ENCODE peak calls at places on chromosomes 11 and 22, in nine cellular contexts. One of them, this sample, is unnamed.

GRCh38 chr11:70636659-70637058 is 238.3 kb downstream of the CTTN start:
- DNase-seq in lung: no peak
- DNase-seq in AG04450: no peak
- DNase-seq in naive thymus-derived CD4-positive, alpha-beta T cell: no peak
- DNase-seq in OCI-LY7: no peak
- DNase-seq in mesendoderm: no peak
- DNase-seq in HL-60: no peak
- DNase-seq in mammary epithelial cell: no peak
- DNase-seq in small intestine: no peak
- DNase-seq in this sample: no peak

GRCh38 chr22:48045369-48045768 is 1282.9 kb downstream of the TBC1D22A start:
- DNase-seq in HL-60: no peak
- DNase-seq in naive thymus-derived CD4-positive, alpha-beta T cell: no peak
- DNase-seq in mesendoderm: no peak
- DNase-seq in mammary epithelial cell: no peak
- DNase-seq in small intestine: no peak
- DNase-seq in AG04450: no peak
- DNase-seq in OCI-LY7: peak; percentile 76
- DNase-seq in lung: no peak
- DNase-seq in this sample: peak; percentile 66

GRCh38 chr11:26719289-26719688 is 2.6 kb downstream of the SLC5A12 start:
- DNase-seq in OCI-LY7: no peak
- DNase-seq in mesendoderm: peak; percentile 54
- DNase-seq in small intestine: no peak
- DNase-seq in HL-60: no peak
- DNase-seq in mammary epithelial cell: no peak
- DNase-seq in lung: no peak
- DNase-seq in AG04450: no peak
- DNase-seq in naive thymus-derived CD4-positive, alpha-beta T cell: no peak
- DNase-seq in this sample: no peak

GRCh38 chr11:132463941-132464340 is 1068.4 kb downstream of the OPCML start:
- DNase-seq in mesendoderm: no peak
- DNase-seq in small intestine: no peak
- DNase-seq in mammary epithelial cell: no peak
- DNase-seq in OCI-LY7: no peak
- DNase-seq in naive thymus-derived CD4-positive, alpha-beta T cell: no peak
- DNase-seq in HL-60: no peak
- DNase-seq in lung: no peak
- DNase-seq in AG04450: no peak
- DNase-seq in this sample: no peak

GRCh38 chr11:71209181-71209580 is 43.2 kb downstream of the SHANK2 start:
- DNase-seq in mesendoderm: no peak
- DNase-seq in HL-60: no peak
- DNase-seq in lung: no peak
- DNase-seq in mammary epithelial cell: no peak
- DNase-seq in naive thymus-derived CD4-positive, alpha-beta T cell: no peak
- DNase-seq in OCI-LY7: no peak
- DNase-seq in small intestine: no peak
- DNase-seq in AG04450: no peak
- DNase-seq in this sample: no peak

GRCh38 chr11:94650756-94651155 is 83.6 kb downstream of the PIWIL4 start:
- DNase-seq in lung: no peak
- DNase-seq in small intestine: no peak
- DNase-seq in naive thymus-derived CD4-positive, alpha-beta T cell: no peak
- DNase-seq in mesendoderm: peak; percentile 71
- DNase-seq in AG04450: peak; percentile 44
- DNase-seq in HL-60: peak; percentile 65
- DNase-seq in mammary epithelial cell: no peak
- DNase-seq in OCI-LY7: no peak
- DNase-seq in this sample: peak; percentile 64

GRCh38 chr22:38923463-38924196 is 33.8 kb upstream of the APOBEC3A start:
- DNase-seq in AG04450: peak; percentile 64
- DNase-seq in lung: peak; percentile 77
- DNase-seq in OCI-LY7: no peak
- DNase-seq in HL-60: no peak
- DNase-seq in mammary epithelial cell: peak; percentile 83
- DNase-seq in small intestine: peak; percentile 72
- DNase-seq in naive thymus-derived CD4-positive, alpha-beta T cell: no peak
- DNase-seq in mesendoderm: peak; percentile 23
- DNase-seq in this sample: no peak

GRCh38 chr22:40196628-40197027 is 18.9 kb downstream of the TNRC6B start:
- DNase-seq in mesendoderm: no peak
- DNase-seq in naive thymus-derived CD4-positive, alpha-beta T cell: no peak
- DNase-seq in HL-60: no peak
- DNase-seq in AG04450: peak; percentile 86
- DNase-seq in small intestine: no peak
- DNase-seq in mammary epithelial cell: peak; percentile 92
- DNase-seq in OCI-LY7: no peak
- DNase-seq in lung: no peak
- DNase-seq in this sample: no peak

GRCh38 chr11:45844822-45845573 is 2.3 kb upstream of the CRY2 start:
- DNase-seq in mesendoderm: no peak
- DNase-seq in lung: no peak
- DNase-seq in naive thymus-derived CD4-positive, alpha-beta T cell: no peak
- DNase-seq in AG04450: no peak
- DNase-seq in OCI-LY7: no peak
- DNase-seq in mammary epithelial cell: no peak
- DNase-seq in HL-60: no peak
- DNase-seq in small intestine: no peak
- DNase-seq in this sample: no peak

GRCh38 chr11:45839204-45839603 is 8.1 kb upstream of the CRY2 start:
- DNase-seq in AG04450: no peak
- DNase-seq in HL-60: no peak
- DNase-seq in mammary epithelial cell: no peak
- DNase-seq in naive thymus-derived CD4-positive, alpha-beta T cell: no peak
- DNase-seq in lung: no peak
- DNase-seq in OCI-LY7: no peak
- DNase-seq in mesendoderm: no peak
- DNase-seq in small intestine: no peak
- DNase-seq in this sample: no peak

GRCh38 chr11:45846974-45847907 is at the start of gene CRY2:
- DNase-seq in HL-60: peak; percentile 99
- DNase-seq in lung: peak; percentile 99
- DNase-seq in small intestine: peak; percentile 98
- DNase-seq in AG04450: peak; percentile 97
- DNase-seq in mesendoderm: peak; percentile 99
- DNase-seq in mammary epithelial cell: peak; percentile 97
- DNase-seq in OCI-LY7: peak; percentile 99
- DNase-seq in naive thymus-derived CD4-positive, alpha-beta T cell: peak; percentile 96
- DNase-seq in this sample: peak; percentile 100

GRCh38 chr11:45846174-45846675 is 1.1 kb upstream of the CRY2 start:
- DNase-seq in small intestine: no peak
- DNase-seq in HL-60: no peak
- DNase-seq in mammary epithelial cell: no peak
- DNase-seq in OCI-LY7: no peak
- DNase-seq in mesendoderm: no peak
- DNase-seq in lung: no peak
- DNase-seq in naive thymus-derived CD4-positive, alpha-beta T cell: no peak
- DNase-seq in AG04450: no peak
- DNase-seq in this sample: no peak

DNA sequence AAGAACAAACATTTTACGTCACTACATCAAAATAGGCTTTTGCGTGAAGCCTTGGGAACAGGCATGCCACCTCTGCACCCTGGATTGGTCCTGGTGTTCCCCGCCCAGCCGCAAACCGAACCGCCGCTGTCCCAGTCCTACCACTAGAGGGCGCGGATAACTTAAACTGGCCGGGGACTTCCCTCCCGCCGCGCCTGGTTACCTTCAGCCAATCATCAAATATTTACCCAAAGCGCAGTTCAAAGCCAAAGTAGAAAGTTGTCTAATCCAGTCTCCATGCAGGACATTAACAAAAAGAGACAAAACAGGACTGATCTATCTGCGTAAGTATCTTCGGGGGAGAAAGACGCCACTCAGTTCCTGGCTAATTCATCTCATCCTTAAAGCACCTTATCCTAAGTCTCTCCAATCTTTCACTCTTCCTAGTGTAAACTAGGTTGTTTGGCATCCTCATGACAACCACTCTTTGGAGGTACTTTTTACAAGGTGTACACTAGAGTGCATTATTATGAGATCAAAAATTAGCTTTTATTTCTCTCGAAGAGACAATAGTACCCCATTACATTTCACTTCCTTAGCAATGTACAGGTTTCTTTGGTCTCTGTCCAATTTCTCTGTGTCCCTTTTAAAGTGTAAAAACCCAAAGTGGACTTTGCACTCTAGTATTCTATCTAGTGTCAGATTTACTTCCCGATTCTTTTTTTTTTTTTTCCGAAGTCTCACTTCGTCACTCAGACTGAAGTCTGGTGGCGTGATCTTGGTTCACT is 3.9 kb upstream of the CRY2 start:
- DNase-seq in small intestine: peak; percentile 95
- DNase-seq in naive thymus-derived CD4-positive, alpha-beta T cell: peak; percentile 93
- DNase-seq in AG04450: peak; percentile 68
- DNase-seq in lung: peak; percentile 91
- DNase-seq in mesendoderm: peak; percentile 93
- DNase-seq in mammary epithelial cell: peak; percentile 81
- DNase-seq in HL-60: peak; percentile 80
- DNase-seq in OCI-LY7: peak; percentile 89
- DNase-seq in this sample: peak; percentile 98
- H3K27ac ChIP-seq in small intestine: peak overlapping the region; percentile 92
- H3K27ac ChIP-seq in naive thymus-derived CD4-positive, alpha-beta T cell: peak overlapping the region; percentile 66
- H3K27ac ChIP-seq in AG04450: no peak overlapping the region
- H3K27ac ChIP-seq in lung: no peak overlapping the region
- H3K27ac ChIP-seq in mesendoderm: no peak overlapping the region
- H3K27ac ChIP-seq in mammary epithelial cell: peak overlapping the region; percentile 69
- H3K27ac ChIP-seq in HL-60: peak overlapping the region; percentile 39
- H3K27ac ChIP-seq in OCI-LY7: no peak overlapping the region
- H3K27ac ChIP-seq in this sample: peak overlapping the region; percentile 75

GRCh38 chr11:3802016-3802790 is 4.8 kb upstream of the NUP98 start:
- DNase-seq in OCI-LY7: no peak
- DNase-seq in AG04450: no peak
- DNase-seq in naive thymus-derived CD4-positive, alpha-beta T cell: no peak
- DNase-seq in small intestine: peak; percentile 61
- DNase-seq in mammary epithelial cell: no peak
- DNase-seq in mesendoderm: no peak
- DNase-seq in HL-60: no peak
- DNase-seq in lung: no peak
- DNase-seq in this sample: no peak
- H3K27ac ChIP-seq in OCI-LY7: no peak overlapping the region
- H3K27ac ChIP-seq in AG04450: peak overlapping the region; percentile 31
- H3K27ac ChIP-seq in naive thymus-derived CD4-positive, alpha-beta T cell: no peak overlapping the region
- H3K27ac ChIP-seq in small intestine: no peak overlapping the region
- H3K27ac ChIP-seq in mammary epithelial cell: no peak overlapping the region
- H3K27ac ChIP-seq in mesendoderm: no peak overlapping the region
- H3K27ac ChIP-seq in HL-60: no peak overlapping the region
- H3K27ac ChIP-seq in lung: no peak overlapping the region
- H3K27ac ChIP-seq in this sample: no peak overlapping the region

GRCh38 chr11:3797329-3798090 is at the start of gene NUP98:
- DNase-seq in lung: peak; percentile 100
- DNase-seq in naive thymus-derived CD4-positive, alpha-beta T cell: peak; percentile 100
- DNase-seq in HL-60: peak; percentile 100
- DNase-seq in mammary epithelial cell: peak; percentile 100
- DNase-seq in small intestine: peak; percentile 100
- DNase-seq in mesendoderm: peak; percentile 100
- DNase-seq in OCI-LY7: peak; percentile 100
- DNase-seq in AG04450: peak; percentile 100
- DNase-seq in this sample: peak; percentile 100

GRCh38 chr11:3796346-3796745 is 1.0 kb downstream of the NUP98 start:
- DNase-seq in AG04450: no peak
- DNase-seq in OCI-LY7: peak; percentile 14
- DNase-seq in HL-60: no peak
- DNase-seq in small intestine: peak; percentile 32
- DNase-seq in lung: no peak
- DNase-seq in naive thymus-derived CD4-positive, alpha-beta T cell: peak; percentile 20
- DNase-seq in mammary epithelial cell: no peak
- DNase-seq in mesendoderm: no peak
- DNase-seq in this sample: no peak

GRCh38 chr11:3795131-3796092 is 1.9 kb downstream of the NUP98 start:
- DNase-seq in AG04450: no peak
- DNase-seq in OCI-LY7: no peak
- DNase-seq in naive thymus-derived CD4-positive, alpha-beta T cell: no peak
- DNase-seq in small intestine: no peak
- DNase-seq in mammary epithelial cell: no peak
- DNase-seq in HL-60: no peak
- DNase-seq in lung: no peak
- DNase-seq in mesendoderm: no peak
- DNase-seq in this sample: no peak

GRCh38 chr11:3799143-3799542 is 1.8 kb upstream of the NUP98 start:
- DNase-seq in OCI-LY7: no peak
- DNase-seq in small intestine: no peak
- DNase-seq in mesendoderm: no peak
- DNase-seq in lung: no peak
- DNase-seq in AG04450: no peak
- DNase-seq in naive thymus-derived CD4-positive, alpha-beta T cell: no peak
- DNase-seq in HL-60: no peak
- DNase-seq in mammary epithelial cell: no peak
- DNase-seq in this sample: no peak

GRCh38 chr11:3796796-3797328 is 492 bp downstream of the NUP98 start:
- DNase-seq in small intestine: peak; percentile 12
- DNase-seq in HL-60: no peak
- DNase-seq in naive thymus-derived CD4-positive, alpha-beta T cell: no peak
- DNase-seq in OCI-LY7: no peak
- DNase-seq in mammary epithelial cell: no peak
- DNase-seq in lung: peak; percentile 58
- DNase-seq in AG04450: no peak
- DNase-seq in mesendoderm: no peak
- DNase-seq in this sample: no peak
- H3K27ac ChIP-seq in small intestine: peak overlapping the region; percentile 95
- H3K27ac ChIP-seq in HL-60: peak overlapping the region; percentile 95
- H3K27ac ChIP-seq in naive thymus-derived CD4-positive, alpha-beta T cell: peak overlapping the region; percentile 99
- H3K27ac ChIP-seq in OCI-LY7: peak overlapping the region; percentile 55
- H3K27ac ChIP-seq in mammary epithelial cell: peak overlapping the region; percentile 90
- H3K27ac ChIP-seq in lung: peak overlapping the region; percentile 98
- H3K27ac ChIP-seq in AG04450: peak overlapping the region; percentile 93
- H3K27ac ChIP-seq in mesendoderm: peak overlapping the region; percentile 28
- H3K27ac ChIP-seq in this sample: peak overlapping the region; percentile 99

GRCh38 chr22:27892811-27893210 is 26.2 kb downstream of the PITPNB start:
- DNase-seq in OCI-LY7: no peak
- DNase-seq in mesendoderm: no peak
- DNase-seq in AG04450: no peak
- DNase-seq in naive thymus-derived CD4-positive, alpha-beta T cell: no peak
- DNase-seq in mammary epithelial cell: no peak
- DNase-seq in lung: no peak
- DNase-seq in HL-60: no peak
- DNase-seq in small intestine: no peak
- DNase-seq in this sample: no peak

GRCh38 chr22:27886843-27887151 is 32.3 kb downstream of the PITPNB start:
- DNase-seq in mesendoderm: no peak
- DNase-seq in HL-60: no peak
- DNase-seq in mammary epithelial cell: no peak
- DNase-seq in naive thymus-derived CD4-positive, alpha-beta T cell: no peak
- DNase-seq in lung: no peak
- DNase-seq in AG04450: no peak
- DNase-seq in small intestine: no peak
- DNase-seq in OCI-LY7: no peak
- DNase-seq in this sample: no peak

GRCh38 chr22:27885977-27886842 is 32.8 kb downstream of the PITPNB start:
- DNase-seq in lung: peak; percentile 34
- DNase-seq in mammary epithelial cell: peak; percentile 52
- DNase-seq in AG04450: peak; percentile 91
- DNase-seq in naive thymus-derived CD4-positive, alpha-beta T cell: peak; percentile 31
- DNase-seq in OCI-LY7: peak; percentile 62
- DNase-seq in HL-60: peak; percentile 34
- DNase-seq in small intestine: peak; percentile 36
- DNase-seq in mesendoderm: peak; percentile 79
- DNase-seq in this sample: no peak

GRCh38 chr22:27892064-27892463 is 27.0 kb downstream of the PITPNB start:
- DNase-seq in small intestine: no peak
- DNase-seq in naive thymus-derived CD4-positive, alpha-beta T cell: no peak
- DNase-seq in mesendoderm: no peak
- DNase-seq in OCI-LY7: no peak
- DNase-seq in mammary epithelial cell: no peak
- DNase-seq in HL-60: no peak
- DNase-seq in lung: no peak
- DNase-seq in AG04450: no peak
- DNase-seq in this sample: no peak

DNA sequence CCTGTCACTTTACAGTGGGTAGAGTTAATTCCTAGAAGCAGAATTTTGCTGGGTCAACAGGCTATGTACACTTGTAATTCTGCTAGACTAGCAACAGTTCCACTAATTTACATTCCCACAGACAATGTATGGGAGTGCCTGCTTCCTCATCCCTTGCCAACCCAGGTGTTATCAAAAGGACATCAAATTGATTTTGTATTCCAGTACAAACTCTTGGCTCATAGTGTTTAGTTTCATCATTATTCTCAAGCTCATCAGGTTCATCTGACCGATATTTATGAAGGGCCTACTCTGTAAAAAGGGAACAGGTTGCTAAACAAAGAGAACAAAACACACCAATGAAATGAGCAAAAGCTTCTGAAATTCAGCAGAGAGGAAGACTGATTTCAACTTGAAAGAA is 30.7 kb downstream of the PITPNB start:
- DNase-seq in OCI-LY7: no peak
- DNase-seq in naive thymus-derived CD4-positive, alpha-beta T cell: no peak
- DNase-seq in mammary epithelial cell: no peak
- DNase-seq in AG04450: no peak
- DNase-seq in small intestine: no peak
- DNase-seq in HL-60: no peak
- DNase-seq in mesendoderm: no peak
- DNase-seq in lung: no peak
- DNase-seq in this sample: no peak
- H3K27ac ChIP-seq in OCI-LY7: no peak overlapping the region
- H3K27ac ChIP-seq in naive thymus-derived CD4-positive, alpha-beta T cell: no peak overlapping the region
- H3K27ac ChIP-seq in mammary epithelial cell: no peak overlapping the region
- H3K27ac ChIP-seq in AG04450: no peak overlapping the region
- H3K27ac ChIP-seq in small intestine: no peak overlapping the region
- H3K27ac ChIP-seq in HL-60: no peak overlapping the region
- H3K27ac ChIP-seq in mesendoderm: no peak overlapping the region
- H3K27ac ChIP-seq in lung: no peak overlapping the region
- H3K27ac ChIP-seq in this sample: peak overlapping the region; percentile 84